ENCODE peak calls at places on chromosome 20, in nine cellular contexts. One of them, this sample, is unnamed.

GRCh38 chr20:50366270-50367103 is 143.7 kb upstream of the PTPN1 start:
- DNase-seq in Kasumi-1: peak
- DNase-seq in NCI-H1105 treated with DMSO at 0.1 percent for 48 hours: peak
- DNase-seq in T-cell: peak
- DNase-seq in anterior cingulate cortex: no peak
- DNase-seq in naive thymus-derived CD4-positive, alpha-beta T cell: peak
- DNase-seq in H54: no peak
- DNase-seq in activated T-helper 1 cell treated with Interleukin-2 at 50 U/mL for 16 hours: no peak
- DNase-seq in HT-29: peak
- DNase-seq in this sample: peak

GRCh38 chr20:47557791-47558190 is 56.1 kb downstream of the NCOA3 start:
- DNase-seq in Kasumi-1: no peak
- DNase-seq in NCI-H1105 treated with DMSO at 0.1 percent for 48 hours: no peak
- DNase-seq in T-cell: no peak
- DNase-seq in anterior cingulate cortex: no peak
- DNase-seq in naive thymus-derived CD4-positive, alpha-beta T cell: no peak
- DNase-seq in H54: no peak
- DNase-seq in activated T-helper 1 cell treated with Interleukin-2 at 50 U/mL for 16 hours: no peak
- DNase-seq in HT-29: no peak
- DNase-seq in this sample: no peak

GRCh38 chr20:12623870-12624269 is 384.9 kb upstream of the SPTLC3 start:
- DNase-seq in Kasumi-1: no peak
- DNase-seq in NCI-H1105 treated with DMSO at 0.1 percent for 48 hours: no peak
- DNase-seq in T-cell: no peak
- DNase-seq in anterior cingulate cortex: no peak
- DNase-seq in naive thymus-derived CD4-positive, alpha-beta T cell: no peak
- DNase-seq in H54: no peak
- DNase-seq in activated T-helper 1 cell treated with Interleukin-2 at 50 U/mL for 16 hours: no peak
- DNase-seq in HT-29: no peak
- DNase-seq in this sample: no peak

GRCh38 chr20:14568225-14568624 is 230.8 kb upstream of the FLRT3 start:
- DNase-seq in Kasumi-1: no peak
- DNase-seq in NCI-H1105 treated with DMSO at 0.1 percent for 48 hours: no peak
- DNase-seq in T-cell: no peak
- DNase-seq in anterior cingulate cortex: no peak
- DNase-seq in naive thymus-derived CD4-positive, alpha-beta T cell: no peak
- DNase-seq in H54: no peak
- DNase-seq in activated T-helper 1 cell treated with Interleukin-2 at 50 U/mL for 16 hours: no peak
- DNase-seq in HT-29: no peak
- DNase-seq in this sample: peak

GRCh38 chr20:63056236-63057132 is 49.7 kb upstream of the BHLHE23 start:
- DNase-seq in Kasumi-1: peak
- DNase-seq in NCI-H1105 treated with DMSO at 0.1 percent for 48 hours: peak
- DNase-seq in T-cell: no peak
- DNase-seq in anterior cingulate cortex: peak
- DNase-seq in naive thymus-derived CD4-positive, alpha-beta T cell: peak
- DNase-seq in H54: peak
- DNase-seq in activated T-helper 1 cell treated with Interleukin-2 at 50 U/mL for 16 hours: no peak
- DNase-seq in HT-29: peak
- DNase-seq in this sample: no peak

GRCh38 chr20:55424968-55425367 is 580.4 kb downstream of the CBLN4 start:
- DNase-seq in Kasumi-1: no peak
- DNase-seq in NCI-H1105 treated with DMSO at 0.1 percent for 48 hours: no peak
- DNase-seq in T-cell: no peak
- DNase-seq in anterior cingulate cortex: no peak
- DNase-seq in naive thymus-derived CD4-positive, alpha-beta T cell: no peak
- DNase-seq in H54: no peak
- DNase-seq in activated T-helper 1 cell treated with Interleukin-2 at 50 U/mL for 16 hours: no peak
- DNase-seq in HT-29: no peak
- DNase-seq in this sample: no peak

GRCh38 chr20:48260370-48260769 is 475.1 kb upstream of the SULF2 start:
- DNase-seq in Kasumi-1: no peak
- DNase-seq in NCI-H1105 treated with DMSO at 0.1 percent for 48 hours: no peak
- DNase-seq in T-cell: no peak
- DNase-seq in anterior cingulate cortex: peak
- DNase-seq in naive thymus-derived CD4-positive, alpha-beta T cell: no peak
- DNase-seq in H54: no peak
- DNase-seq in activated T-helper 1 cell treated with Interleukin-2 at 50 U/mL for 16 hours: no peak
- DNase-seq in HT-29: no peak
- DNase-seq in this sample: no peak

GRCh38 chr20:50333856-50334255 is 143.2 kb downstream of the CEBPB start:
- DNase-seq in Kasumi-1: no peak
- DNase-seq in NCI-H1105 treated with DMSO at 0.1 percent for 48 hours: no peak
- DNase-seq in T-cell: no peak
- DNase-seq in anterior cingulate cortex: no peak
- DNase-seq in naive thymus-derived CD4-positive, alpha-beta T cell: no peak
- DNase-seq in H54: peak
- DNase-seq in activated T-helper 1 cell treated with Interleukin-2 at 50 U/mL for 16 hours: no peak
- DNase-seq in HT-29: peak
- DNase-seq in this sample: peak

GRCh38 chr20:48761023-48761785 is 66.6 kb downstream of the PREX1 start:
- DNase-seq in Kasumi-1: peak
- DNase-seq in NCI-H1105 treated with DMSO at 0.1 percent for 48 hours: no peak
- DNase-seq in T-cell: peak
- DNase-seq in anterior cingulate cortex: no peak
- DNase-seq in naive thymus-derived CD4-positive, alpha-beta T cell: no peak
- DNase-seq in H54: no peak
- DNase-seq in activated T-helper 1 cell treated with Interleukin-2 at 50 U/mL for 16 hours: peak
- DNase-seq in HT-29: no peak
- DNase-seq in this sample: no peak

This sample was measured in foreskin keratinocyte.